ENCODE peak calls at places on chromosomes 11 and 22, in four cellular contexts. D is transverse colon, F is progenitor cell of endocrine pancreas, K is nephron progenitor cell. E is an unnamed sample.

GRCh38 chr22:19106886-19107729 is 15.1 kb downstream of the DGCR2 start:
- DNase-seq in K (no peak), F (no peak), D (no peak), E (no peak)

GRCh38 chr11:68314886-68315580 is 2.6 kb downstream of the LRP5 start:
- DNase-seq in D (peak; percentile 70), K (no peak), F (no peak), E (no peak)

GRCh38 chr11:69230856-69231425 is 63.0 kb upstream of the MYEOV start:
- DNase-seq in K (no peak), F (no peak), D (no peak), E (no peak)

GRCh38 chr22:27799334-27800249 is 2.0 kb downstream of the MN1 start:
- DNase-seq in K (peak; percentile 52), D (no peak), F (no peak), E (no peak)

GRCh38 chr11:12625438-12626071 is 48.7 kb upstream of the TEAD1 start:
- DNase-seq in D (no peak), F (no peak), K (no peak), E (no peak)

GRCh38 chr22:22080270-22080669 is 97.7 kb upstream of the TOP3B start:
- DNase-seq in K (no peak), D (no peak), F (no peak), E (no peak)

GRCh38 chr11:60370811-60371297 is 7.5 kb upstream of the MS4A7 start:
- DNase-seq in D (no peak), F (no peak), K (no peak), E (no peak)

GRCh38 chr11:12544986-12545775 is 129.0 kb upstream of the TEAD1 start:
- DNase-seq in K (no peak), F (no peak), D (no peak), E (no peak)

GRCh38 chr11:133078591-133079179 is 453.6 kb downstream of the OPCML start:
- DNase-seq in K (peak; percentile 71), F (peak; percentile 35), D (peak; percentile 20), E (no peak)

GRCh38 chr11:132586801-132587200 is 945.5 kb downstream of the OPCML start:
- DNase-seq in D (no peak), F (no peak), K (no peak), E (no peak)

GRCh38 chr11:73350908-73351636 is 25.1 kb upstream of the RELT start:
- DNase-seq in F (no peak), K (peak; percentile 60), D (peak; percentile 59), E (peak; percentile 38)

GRCh38 chr22:35739642-35740041 is 22.0 kb downstream of the APOL5 start:
- DNase-seq in K (no peak), F (no peak), D (no peak), E (no peak)
- TF ChIP-seq CTCF in K (peak; percentile 17), F (peak; percentile 20), D (no peak), E (no peak)

DNA sequence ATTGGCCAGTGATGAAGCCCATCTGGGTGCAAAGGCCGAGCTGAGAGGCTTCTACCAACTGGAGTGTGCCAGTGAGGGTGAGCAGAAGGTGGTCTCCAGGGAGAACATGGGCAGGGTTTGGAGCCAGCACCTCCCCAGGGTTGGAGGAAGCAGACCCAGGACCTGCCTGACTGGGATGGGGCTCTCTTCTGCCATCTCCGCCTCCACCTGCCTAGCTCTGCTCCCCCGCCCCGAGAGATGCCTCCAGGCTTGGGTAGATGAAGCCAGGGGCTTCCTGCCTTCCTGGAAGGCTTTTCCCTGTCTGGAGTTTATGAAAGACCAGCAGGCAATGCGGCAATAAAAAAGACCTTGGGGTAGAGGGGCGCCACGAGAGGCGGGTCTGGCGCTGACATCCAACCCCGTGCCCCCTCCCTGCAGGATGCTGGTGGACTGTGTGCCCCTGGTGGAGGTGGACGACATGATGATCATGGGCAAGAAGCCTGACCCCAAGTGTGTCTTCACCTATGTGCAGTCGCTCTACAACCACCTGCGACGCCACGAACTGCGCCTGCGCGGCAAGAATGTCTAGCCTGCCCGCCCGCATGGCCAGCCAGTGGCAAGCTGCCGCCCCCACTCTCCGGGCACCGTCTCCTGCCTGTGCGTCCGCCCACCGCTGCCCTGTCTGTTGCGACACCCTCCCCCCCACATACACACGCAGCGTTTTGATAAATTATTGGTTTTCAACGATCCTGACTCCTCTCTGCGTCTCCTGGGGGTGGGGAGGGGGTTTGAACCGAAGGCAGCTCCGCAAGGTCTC is 3.3 kb downstream of the SELENOM start:
- DNase-seq in D (no peak), K (no peak), F (no peak), E (no peak)
- TF ChIP-seq CTCF in D (peak; percentile 24), K (no peak), F (no peak), E (no peak)

GRCh38 chr11:2157294-2158040 is 3.5 kb downstream of the INS start:
- DNase-seq in K (no peak), D (no peak), F (no peak), E (no peak)
- TF ChIP-seq CTCF in K (no peak), D (no peak), F (no peak), E (no peak)

GRCh38 chr11:111189466-111189865 is 56.1 kb upstream of the POU2AF2 start:
- DNase-seq in F (no peak), D (no peak), K (no peak), E (no peak)
- TF ChIP-seq CTCF in F (no peak), D (no peak), K (no peak), E (no peak)

GRCh38 chr11:9460322-9461067 is at the start of gene ZNF143:
- DNase-seq in K (peak; percentile 100), F (peak; percentile 99), D (peak; percentile 100), E (peak; percentile 99)

GRCh38 chr11:9461068-9461759 is 402 bp downstream of the ZNF143 start:
- DNase-seq in D (peak; percentile 86), F (peak; percentile 68), K (peak; percentile 78), E (peak; percentile 84)

GRCh38 chr11:9461760-9462134 is 935 bp downstream of the ZNF143 start:
- DNase-seq in F (no peak), D (no peak), K (no peak), E (no peak)

GRCh38 chr11:9462172-9462799 is 1.5 kb downstream of the ZNF143 start:
- DNase-seq in D (no peak), K (no peak), F (no peak), E (no peak)

DNA sequence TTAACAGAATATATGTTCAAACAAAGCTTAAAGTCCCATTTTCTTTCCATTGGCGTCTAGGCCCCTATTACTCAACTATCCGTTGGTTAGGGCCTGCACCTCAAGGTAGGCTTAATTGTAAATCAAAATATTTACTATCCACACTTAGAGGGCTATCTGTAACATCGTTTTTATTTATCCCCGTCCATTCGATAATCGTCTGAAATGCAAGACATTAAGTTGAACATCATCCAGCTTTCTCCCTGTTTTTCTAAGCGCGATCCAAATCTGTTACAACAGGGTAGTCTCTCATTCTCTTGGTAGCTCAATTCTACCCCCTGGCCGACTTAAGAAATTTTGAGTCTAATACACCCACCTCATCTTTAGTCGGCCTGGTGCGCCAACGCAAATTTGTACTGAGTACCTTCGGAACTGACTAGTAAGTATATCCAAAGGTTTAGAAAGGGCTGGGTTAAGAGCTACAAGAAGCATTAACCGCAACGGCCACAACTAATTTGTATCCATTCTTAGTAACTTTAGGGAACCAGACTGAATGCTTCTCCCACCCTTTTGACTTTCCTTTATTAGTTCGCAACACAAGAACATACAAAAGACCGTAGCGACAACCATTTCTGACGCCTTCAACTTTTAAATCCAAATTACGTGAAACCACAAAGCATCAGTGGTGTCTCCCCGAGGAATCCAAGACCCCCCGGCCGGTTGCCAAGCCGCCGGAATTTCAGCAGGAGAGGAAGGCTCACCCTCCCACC is 1.1 kb upstream of the ZNF143 start:
- DNase-seq in D (peak; percentile 27), K (no peak), F (no peak), E (no peak)
- TF ChIP-seq CTCF in D (no peak), K (no peak), F (no peak), E (no peak)

GRCh38 chr11:126282742-126283591 is at the start of gene TIRAP:
- DNase-seq in K (peak; percentile 73), F (peak; percentile 37), D (peak; percentile 76), E (peak; percentile 68)
- TF ChIP-seq CTCF in K (no peak), F (peak; percentile 38), D (peak; percentile 28), E (no peak)

E was measured in activated B cell treated with CpG ODN at 0.5 μM for 24 hours.